ENCODE peak calls at places on chromosomes 3 and 15, in four cellular contexts. J, Q, A and D are unnamed samples.

GRCh38 chr15:70752142-70752754 is 11.1 kb downstream of the UACA start:
- DNase-seq in J (no peak), Q (peak; percentile 77), A (no peak), D (no peak)

GRCh38 chr3:127849368-127849767 is 27.1 kb upstream of the MGLL start:
- DNase-seq in A (no peak), Q (no peak), J (no peak), D (no peak)

GRCh38 chr3:143119974-143120715 is 574 bp downstream of the CHST2 start:
- DNase-seq in A (no peak), Q (no peak), J (peak; percentile 81), D (no peak)

GRCh38 chr3:115800489-115801080 is 177.3 kb downstream of the GAP43 start:
- DNase-seq in A (no peak), Q (no peak), J (no peak), D (no peak)

GRCh38 chr3:182246870-182247269 is 535.1 kb downstream of the SOX2 start:
- DNase-seq in Q (no peak), J (no peak), A (no peak), D (no peak)

GRCh38 chr15:60379466-60380274 is 18.1 kb downstream of the ANXA2 start:
- DNase-seq in A (peak; percentile 81), J (no peak), Q (no peak), D (no peak)

GRCh38 chr3:190097617-190098016 is 23.1 kb downstream of the P3H2 start:
- DNase-seq in A (no peak), Q (no peak), J (no peak), D (no peak)

GRCh38 chr3:146093928-146094327 is 67.1 kb downstream of the PLOD2 start:
- DNase-seq in J (no peak), Q (no peak), A (no peak), D (no peak)

GRCh38 chr15:38145671-38146111 is 106.9 kb upstream of the SPRED1 start:
- DNase-seq in Q (no peak), A (no peak), J (no peak), D (no peak)

GRCh38 chr3:116155830-116156229 is 289.5 kb downstream of the LSAMP start:
- DNase-seq in Q (no peak), A (no peak), J (no peak), D (no peak)

GRCh38 chr3:167872941-167873340 is 137.4 kb downstream of the SERPINI1 start:
- DNase-seq in Q (no peak), J (no peak), A (no peak), D (no peak)

GRCh38 chr3:45224824-45225464 is 1.1 kb downstream of the TMEM158 start:
- DNase-seq in J (peak; percentile 87), Q (peak; percentile 89), A (no peak), D (peak; percentile 75)

GRCh38 chr15:81182746-81183402 is 13.8 kb upstream of the IL16 start:
- DNase-seq in A (no peak), Q (peak; percentile 48), J (no peak), D (no peak)

GRCh38 chr3:42192334-42193200 is 73.4 kb downstream of the CCK start:
- DNase-seq in Q (no peak), J (no peak), A (no peak), D (no peak)

GRCh38 chr3:127858477-127858876 is 36.2 kb upstream of the MGLL start:
- DNase-seq in A (no peak), J (no peak), Q (no peak), D (no peak)

GRCh38 chr3:170419301-170420087 is 826 bp downstream of the CLDN11 start:
- DNase-seq in J (peak; percentile 81), Q (peak; percentile 62), A (no peak), D (no peak)

GRCh38 chr3:185069023-185069422 is 83.8 kb downstream of the C3orf70 start:
- DNase-seq in A (no peak), J (no peak), Q (no peak), D (no peak)

GRCh38 chr3:50671331-50671730 is 3.4 kb upstream of the DOCK3 start:
- DNase-seq in J (no peak), A (peak; percentile 56), Q (no peak), D (no peak)

GRCh38 chr3:69391554-69391953 is 5.7 kb upstream of the FRMD4B start:
- DNase-seq in A (no peak), Q (no peak), J (no peak), D (no peak)

GRCh38 chr15:92393994-92394326 is 279 bp downstream of the ST8SIA2 start:
- DNase-seq in J (no peak), Q (no peak), A (no peak), D (no peak)

GRCh38 chr3:33061782-33062181 is 35.2 kb downstream of the GLB1 start:
- DNase-seq in J (no peak), Q (no peak), A (no peak), D (no peak)

GRCh38 chr15:49620174-49620573 is 444 bp downstream of the FAM227B start:
- DNase-seq in A (no peak), Q (no peak), J (no peak), D (no peak)

GRCh38 chr15:90915216-90915807 is 12.2 kb downstream of the MAN2A2 start:
- DNase-seq in J (no peak), Q (no peak), A (no peak), D (no peak)

GRCh38 chr15:90059208-90059985 is 42.9 kb downstream of the IDH2 start:
- DNase-seq in A (no peak), J (no peak), Q (peak; percentile 44), D (peak; percentile 59)

GRCh38 chr15:70867911-70868467 is 14.0 kb upstream of the LARP6 start:
- DNase-seq in Q (peak; percentile 36), J (no peak), A (no peak), D (no peak)

GRCh38 chr3:101631397-101631796 is 45.5 kb downstream of the ZBTB11 start:
- DNase-seq in Q (no peak), A (no peak), J (no peak), D (no peak)

GRCh38 chr15:88610756-88611231 is 10.3 kb upstream of the AEN start:
- DNase-seq in J (no peak), A (no peak), Q (no peak), D (no peak)

GRCh38 chr15:99057697-99058420 is 47.0 kb upstream of the SYNM start:
- DNase-seq in A (no peak), J (no peak), Q (peak; percentile 21), D (no peak)

GRCh38 chr15:76059320-76060097 is at the start of gene TMEM266:
- DNase-seq in A (no peak), Q (peak; percentile 48), J (no peak), D (no peak)

GRCh38 chr3:79490165-79491028 is 277.4 kb downstream of the ROBO1 start:
- DNase-seq in J (no peak), A (no peak), Q (peak; percentile 91), D (peak; percentile 27)

GRCh38 chr15:51874751-51875644 is 45.5 kb downstream of the TMOD3 start:
- DNase-seq in A (peak; percentile 89), J (no peak), Q (no peak), D (no peak)

GRCh38 chr15:77722759-77723460 is 90.2 kb upstream of the LINGO1 start:
- DNase-seq in J (no peak), A (no peak), Q (no peak), D (no peak)

GRCh38 chr15:25465835-25466234 is 27.0 kb upstream of the UBE3A start:
- DNase-seq in J (no peak), Q (peak; percentile 37), A (no peak), D (peak; percentile 34)

GRCh38 chr15:52010633-52011595 is 8.1 kb upstream of the MAPK6 start:
- DNase-seq in A (peak; percentile 48), J (no peak), Q (no peak), D (peak; percentile 68)

DNA sequence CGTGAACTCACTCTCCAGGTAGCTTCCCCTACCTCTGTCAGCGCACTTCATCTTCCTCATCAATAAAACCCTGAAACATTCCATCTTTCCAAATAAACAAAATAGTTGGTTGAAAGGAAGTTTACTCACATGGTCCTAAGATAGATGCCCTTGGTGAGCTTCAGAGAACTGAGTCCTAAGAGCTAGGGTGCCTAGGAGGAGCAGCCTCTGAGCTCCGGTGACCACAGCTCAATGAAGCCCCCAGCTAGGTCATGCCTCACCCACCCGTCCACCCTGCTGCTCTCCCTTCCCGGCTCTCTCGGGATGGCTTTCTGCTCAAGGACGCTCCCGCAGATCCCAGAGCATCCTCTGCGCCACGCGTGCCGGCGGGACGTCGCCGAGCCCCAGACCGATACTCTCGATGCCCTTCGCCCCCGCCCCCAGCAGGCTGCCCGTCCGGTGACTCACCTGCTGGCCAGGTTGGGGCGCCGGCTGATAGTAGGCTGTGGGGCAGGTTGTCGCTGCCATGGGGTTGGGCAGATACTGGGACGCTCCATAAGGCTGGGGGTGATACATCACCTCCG is 697 bp downstream of the VGLL3 start:
- DNase-seq in J (no peak), Q (no peak), A (no peak), D (no peak)
- TF ChIP-seq POLR2A in J (no peak), Q (no peak), A (no peak), D (no peak)

GRCh38 chr3:6504834-6505233 is 356.1 kb upstream of the GRM7 start:
- DNase-seq in Q (no peak), J (no peak), A (no peak), D (no peak)

GRCh38 chr3:6508410-6508759 is 352.5 kb upstream of the GRM7 start:
- DNase-seq in J (no peak), A (no peak), Q (no peak), D (no peak)

GRCh38 chr3:6504385-6504784 is 356.5 kb upstream of the GRM7 start:
- DNase-seq in A (no peak), Q (no peak), J (no peak), D (no peak)
- H3K27ac ChIP-seq in A (no peak overlapping the region), Q (no peak overlapping the region), J (no peak overlapping the region), D (no peak overlapping the region)

GRCh38 chr3:11641683-11642407 is 1.9 kb downstream of the VGLL4 start:
- DNase-seq in J (no peak), A (no peak), Q (peak; percentile 60), D (no peak)

GRCh38 chr3:11641316-11641682 is 2.4 kb downstream of the VGLL4 start:
- DNase-seq in Q (no peak), A (no peak), J (no peak), D (no peak)

GRCh38 chr3:11640009-11640673 is 3.6 kb downstream of the VGLL4 start:
- DNase-seq in J (no peak), Q (no peak), A (no peak), D (no peak)

GRCh38 chr3:11643212-11644087 is at the start of gene VGLL4:
- DNase-seq in A (peak; percentile 46), Q (peak; percentile 95), J (peak; percentile 93), D (peak; percentile 75)

GRCh38 chr3:11642455-11643162 is 1.1 kb downstream of the VGLL4 start:
- DNase-seq in A (peak; percentile 16), J (peak; percentile 89), Q (peak; percentile 77), D (peak; percentile 58)
- TF ChIP-seq POLR2A in A (no peak), J (no peak), Q (no peak), D (peak; percentile 50)

GRCh38 chr15:74773731-74774252 is 8.1 kb upstream of the CSK start:
- DNase-seq in A (no peak), J (no peak), Q (no peak), D (no peak)

GRCh38 chr15:74775132-74775562 is 6.7 kb upstream of the CSK start:
- DNase-seq in Q (no peak), A (no peak), J (no peak), D (no peak)

GRCh38 chr15:74776851-74777768 is 4.8 kb upstream of the CSK start:
- DNase-seq in A (no peak), Q (no peak), J (no peak), D (no peak)

GRCh38 chr15:74777769-74778598 is 3.9 kb upstream of the CSK start:
- DNase-seq in Q (no peak), J (no peak), A (no peak), D (no peak)

DNA sequence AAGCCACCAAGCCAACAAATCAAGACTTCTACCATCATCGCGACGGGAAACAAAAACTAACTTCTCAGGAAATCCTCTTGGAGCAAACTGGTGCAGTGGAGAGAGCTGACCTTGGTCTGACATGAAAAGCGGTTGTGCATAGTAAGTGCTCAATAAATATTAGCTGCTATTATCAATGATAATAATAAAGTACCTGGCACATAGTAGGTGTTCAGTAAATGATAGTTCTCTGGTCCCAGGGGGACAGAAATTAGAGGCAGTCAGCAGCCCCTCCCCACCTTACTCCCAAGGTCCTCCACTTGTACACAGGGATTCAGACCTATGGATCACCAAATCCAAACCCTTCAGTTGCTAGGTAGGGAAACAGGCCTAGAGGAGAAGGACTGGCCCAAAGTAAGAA is 6.0 kb upstream of the CSK start:
- DNase-seq in J (no peak), Q (no peak), A (no peak), D (no peak)
- H3K27ac ChIP-seq in J (no peak overlapping the region), Q (no peak overlapping the region), A (no peak overlapping the region), D (no peak overlapping the region)